ENCODE peak calls at places on chromosomes 12 and 14, in four cellular contexts. X is GM12878, M is HL-60, B is K562. C is an unnamed sample.

GRCh38 chr14:78598046-78598652 is 428.0 kb downstream of the NRXN3 start:
- DNase-seq in X (no peak), M (no peak), B (peak), C (peak)

GRCh38 chr14:24430143-24430681 is 458 bp downstream of the KHNYN start:
- DNase-seq in X (no peak), M (no peak), B (peak), C (peak)

GRCh38 chr14:89807905-89808304 is 146.6 kb downstream of the EFCAB11 start:
- DNase-seq in X (no peak), M (no peak), B (no peak), C (no peak)

GRCh38 chr14:106039400-106039799 is 513.0 kb downstream of the TMEM121 start:
- DNase-seq in X (no peak), M (no peak), B (peak), C (no peak)

GRCh38 chr14:22460461-22461195 is 128.4 kb downstream of the DAD1 start:
- DNase-seq in X (no peak), M (no peak), B (peak), C (no peak)

GRCh38 chr12:55736780-55737580 is 5.9 kb upstream of the GDF11 start:
- DNase-seq in X (no peak), M (peak), B (peak), C (no peak)

GRCh38 chr12:47071241-47071852 is 8.1 kb upstream of the PCED1B start:
- DNase-seq in X (no peak), M (no peak), B (peak), C (no peak)

GRCh38 chr12:15538881-15539280 is 216.6 kb downstream of the PTPRO start:
- DNase-seq in X (no peak), M (no peak), B (no peak), C (no peak)

GRCh38 chr14:61268797-61269196 is 12.3 kb downstream of the TMEM30B start:
- DNase-seq in X (no peak), M (no peak), B (no peak), C (no peak)

GRCh38 chr14:61103541-61104339 is 122.7 kb downstream of the SLC38A6 start:
- DNase-seq in X (no peak), M (peak), B (peak), C (peak)

GRCh38 chr12:55996201-55996714 is 818 bp upstream of the SUOX start:
- DNase-seq in X (no peak), M (no peak), B (peak), C (peak)

GRCh38 chr14:74510211-74510931 is 16.8 kb downstream of the ISCA2 start:
- DNase-seq in X (no peak), M (no peak), B (no peak), C (no peak)

GRCh38 chr14:102275866-102276265 is 29.1 kb downstream of the MOK start:
- DNase-seq in X (no peak), M (no peak), B (no peak), C (no peak)

GRCh38 chr12:104480012-104480411 is 23.3 kb downstream of the CHST11 start:
- DNase-seq in X (no peak), M (no peak), B (peak), C (no peak)

GRCh38 chr14:60485057-60485599 is 735 bp downstream of the C14orf39 start:
- DNase-seq in X (no peak), M (no peak), B (peak), C (no peak)

GRCh38 chr12:3252416-3252815 is 175.2 kb downstream of the TSPAN9 start:
- DNase-seq in X (no peak), M (no peak), B (no peak), C (no peak)

GRCh38 chr12:76719171-76719631 is 44.7 kb upstream of the ZDHHC17 start:
- DNase-seq in X (no peak), M (no peak), B (no peak), C (no peak)

GRCh38 chr12:123056053-123056452 is 75.6 kb downstream of the ARL6IP4 start:
- DNase-seq in X (no peak), M (no peak), B (peak), C (no peak)

GRCh38 chr14:29037428-29037827 is 270.8 kb downstream of the FOXG1 start:
- DNase-seq in X (no peak), M (no peak), B (no peak), C (no peak)

GRCh38 chr14:74913986-74914573 is 9.0 kb downstream of the RPS6KL1 start:
- DNase-seq in X (no peak), M (no peak), B (peak), C (no peak)

GRCh38 chr12:22971771-22972191 is 346.8 kb downstream of the ETNK1 start:
- DNase-seq in X (no peak), M (no peak), B (no peak), C (no peak)

GRCh38 chr14:31125231-31125630 is 82.4 kb downstream of the HECTD1 start:
- DNase-seq in X (no peak), M (no peak), B (no peak), C (no peak)

GRCh38 chr14:36738269-36738668 is 76.6 kb downstream of the PAX9 start:
- DNase-seq in X (no peak), M (no peak), B (no peak), C (no peak)

GRCh38 chr14:20866963-20867362 is 24.2 kb upstream of the RNASE3 start:
- DNase-seq in X (no peak), M (no peak), B (no peak), C (no peak)

GRCh38 chr14:59208224-59208814 is 19.9 kb downstream of the DAAM1 start:
- DNase-seq in X (peak), M (no peak), B (peak), C (no peak)

GRCh38 chr12:75690556-75690955 is 179.1 kb upstream of the KRR1 start:
- DNase-seq in X (no peak), M (no peak), B (peak), C (no peak)

GRCh38 chr14:50061664-50062437 is 54.5 kb downstream of the VCPKMT start:
- DNase-seq in X (peak), M (no peak), B (peak), C (peak)

GRCh38 chr14:34461334-34462131 is 507 bp downstream of the SPTSSA start:
- DNase-seq in X (no peak), M (no peak), B (peak), C (no peak)

GRCh38 chr12:93571360-93571853 is 1.1 kb upstream of the SOCS2 start:
- DNase-seq in X (no peak), M (no peak), B (peak), C (peak)

GRCh38 chr14:96599076-96599475 is 96.9 kb downstream of the PAPOLA start:
- DNase-seq in X (no peak), M (no peak), B (no peak), C (no peak)

GRCh38 chr14:71586131-71586893 is 345.9 kb upstream of the RGS6 start:
- DNase-seq in X (no peak), M (no peak), B (no peak), C (no peak)

GRCh38 chr12:128661216-128661550 is 162.6 kb downstream of the SLC15A4 start:
- DNase-seq in X (no peak), M (no peak), B (no peak), C (no peak)

GRCh38 chr12:117139025-117139717 is 40.0 kb upstream of the TESC start:
- DNase-seq in X (no peak), M (no peak), B (no peak), C (no peak)

GRCh38 chr12:117130806-117131205 is 31.6 kb upstream of the TESC start:
- DNase-seq in X (no peak), M (no peak), B (no peak), C (no peak)

GRCh38 chr12:117134721-117135120 is 35.5 kb upstream of the TESC start:
- DNase-seq in X (no peak), M (no peak), B (no peak), C (no peak)

GRCh38 chr12:117129391-117129790 is 30.2 kb upstream of the TESC start:
- DNase-seq in X (no peak), M (no peak), B (no peak), C (no peak)

GRCh38 chr12:117134059-117134458 is 34.8 kb upstream of the TESC start:
- DNase-seq in X (no peak), M (peak), B (no peak), C (no peak)
- TF ChIP-seq SPI1 in X (no peak), M (no peak), B (no peak), C (no peak)

GRCh38 chr12:109951136-109951535 is 45.0 kb downstream of the GIT2 start:
- DNase-seq in X (no peak), M (no peak), B (no peak), C (no peak)
- TF ChIP-seq SPI1 in X (no peak), M (no peak), B (no peak), C (no peak)

DNA sequence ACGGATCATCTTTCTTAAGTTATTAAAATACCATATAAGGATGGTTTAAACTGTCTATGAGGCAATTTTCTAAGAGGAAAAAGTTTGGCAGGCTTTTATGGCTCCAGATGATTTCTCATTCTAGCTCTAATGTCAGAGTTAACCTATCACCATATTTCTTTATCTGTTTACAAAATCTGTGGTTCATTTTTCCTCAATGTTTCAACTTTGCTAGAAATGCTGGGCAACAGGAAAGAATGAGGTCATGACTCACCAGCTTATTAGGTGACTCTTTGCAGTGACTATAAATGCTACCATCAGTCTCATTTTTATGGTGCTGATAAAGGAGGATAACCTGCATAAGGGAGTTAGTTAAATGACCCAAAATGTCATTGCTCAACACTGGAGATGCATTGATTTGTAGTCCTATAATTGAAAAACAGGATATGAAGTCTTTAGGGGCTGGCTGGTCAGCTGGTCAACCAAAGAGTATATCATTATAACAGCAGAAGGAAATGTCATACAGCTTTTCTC is 45.3 kb upstream of the RAP1B start:
- DNase-seq in X (no peak), M (no peak), B (no peak), C (no peak)
- TF ChIP-seq SPI1 in X (no peak), M (no peak), B (no peak), C (no peak)

DNA sequence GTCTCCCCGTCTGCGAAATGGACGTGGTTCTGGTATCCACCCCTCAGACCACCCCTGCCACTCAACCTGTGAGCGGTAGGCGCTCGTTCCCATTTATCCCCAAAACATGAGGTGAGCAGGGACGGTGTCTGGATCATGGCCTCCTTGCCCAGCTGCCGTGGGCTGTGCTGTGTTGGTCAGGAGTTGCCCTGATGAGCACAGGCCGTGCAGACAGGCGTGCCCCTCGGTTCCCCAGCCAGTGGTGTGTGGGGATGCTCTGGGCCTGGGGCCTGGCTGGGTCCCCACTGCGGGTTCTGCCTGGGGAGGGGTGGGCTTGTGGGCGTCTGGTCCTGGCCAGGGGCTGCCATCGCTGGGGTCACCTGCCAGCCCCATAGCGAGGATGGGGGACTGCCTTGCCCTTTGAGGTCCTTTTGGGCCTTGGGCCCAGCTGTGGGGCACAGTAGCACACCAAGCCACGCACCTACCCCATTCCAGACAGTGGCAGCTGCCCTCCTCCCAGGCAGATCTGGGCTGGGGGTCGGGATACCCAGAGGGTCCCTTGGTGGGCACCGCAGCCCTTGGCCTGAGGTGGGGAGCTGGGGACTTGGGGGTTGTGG is 11.3 kb upstream of the PUS1 start:
- DNase-seq in X (no peak), M (no peak), B (no peak), C (peak)
- TF ChIP-seq SPI1 in X (no peak), M (no peak), B (no peak), C (no peak)

DNA sequence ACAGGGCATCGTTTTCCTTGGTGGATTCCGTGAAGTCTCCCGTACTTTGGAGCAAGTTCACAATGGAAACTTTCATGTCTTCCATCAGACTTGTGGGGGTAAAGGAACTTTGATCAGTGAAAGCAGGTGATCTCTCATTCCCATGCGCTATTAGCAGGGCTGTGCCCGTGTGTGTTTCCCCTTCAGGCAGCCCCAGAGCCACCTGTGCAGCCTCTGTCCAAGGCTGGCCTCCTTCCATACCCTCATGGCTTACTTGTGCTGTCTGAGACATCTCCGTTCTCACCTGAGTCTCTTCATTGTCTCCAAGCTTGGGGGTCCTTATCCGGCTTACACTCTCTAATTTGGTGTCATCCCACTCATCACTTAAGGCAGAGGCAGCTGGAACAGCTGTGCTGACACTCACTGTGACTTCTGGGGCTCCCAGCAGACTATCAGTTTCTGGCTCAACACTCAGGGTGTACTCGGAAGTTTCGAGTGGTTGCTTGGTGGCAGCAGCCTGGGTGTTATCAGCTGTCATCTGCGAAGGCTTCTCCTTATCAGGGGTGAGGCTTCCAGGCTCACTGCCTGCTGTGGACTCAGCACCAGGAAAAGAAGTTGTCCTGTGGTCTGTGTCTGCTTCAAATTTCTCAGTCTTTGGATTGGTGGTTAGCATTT is 13.8 kb downstream of the ARMH4 start:
- DNase-seq in X (no peak), M (no peak), B (peak), C (no peak)
- TF ChIP-seq SPI1 in X (no peak), M (no peak), B (no peak), C (no peak)

GRCh38 chr12:98646165-98646764 is 1.2 kb downstream of the APAF1 start:
- DNase-seq in X (no peak), M (no peak), B (no peak), C (no peak)
- TF ChIP-seq SPI1 in X (no peak), M (no peak), B (no peak), C (no peak)

DNA sequence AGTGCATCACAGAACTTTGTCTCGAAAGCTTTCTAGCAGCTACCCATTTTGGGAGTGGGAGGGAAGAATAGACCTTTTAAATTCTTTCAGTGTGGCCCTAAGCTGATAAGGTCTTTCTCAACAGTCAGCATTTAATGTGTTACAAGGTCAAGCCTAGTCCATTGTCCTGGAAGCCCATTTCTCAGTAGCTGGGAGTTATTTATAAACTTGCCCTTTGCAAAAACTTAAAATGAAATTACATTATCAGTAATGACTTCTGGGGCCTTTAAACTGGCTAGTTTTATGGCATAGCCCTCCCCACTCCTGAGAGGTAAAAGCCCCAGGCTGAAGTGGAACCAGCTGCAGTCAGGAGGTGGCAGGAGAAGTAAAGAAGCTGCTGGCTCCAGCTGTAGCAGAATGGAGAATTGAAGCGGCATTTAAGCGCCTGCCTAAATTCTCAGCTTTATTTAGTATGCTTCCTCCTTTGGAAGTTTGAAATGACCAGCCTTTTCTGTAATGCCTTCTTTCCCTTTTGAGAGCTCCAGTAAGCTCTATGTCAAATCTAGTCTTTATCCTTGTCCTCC is 12.4 kb downstream of the COPZ1 start:
- DNase-seq in X (no peak), M (no peak), B (peak), C (no peak)
- TF ChIP-seq SPI1 in X (no peak), M (no peak), B (no peak), C (no peak)

C was measured in GM12891.